ENCODE peak calls at places on chromosomes 7 and 10, in eight cellular contexts. One of them, this sample, is unnamed.
A peak's percentile ranks its signal among the peaks of the same experiment; 100 is the strongest.

GRCh38 chr7:159094030-159094740 is 50.5 kb downstream of the VIPR2 start:
- DNase-seq in coronary artery: peak; percentile 72
- DNase-seq in activated T-helper 1 cell treated with Interleukin-2 at 50 U/mL for 16 hours: no peak
- DNase-seq in stimulated activated naive CD8-positive, alpha-beta T cell treated with anti-CD3 and anti-CD28 coated beads, Interleukin-15, Interleukin-2, amounts not matched to agents 100 U/mL and 50 U/mL, for 24 hours: no peak
- DNase-seq in dorsolateral prefrontal cortex: no peak
- DNase-seq in astrocyte of the spinal cord: no peak
- DNase-seq in Daoy: no peak
- DNase-seq in hepatocyte: no peak
- DNase-seq in this sample: no peak

GRCh38 chr7:1103789-1104513 is 16.0 kb downstream of the GPER1 start:
- DNase-seq in coronary artery: no peak
- DNase-seq in activated T-helper 1 cell treated with Interleukin-2 at 50 U/mL for 16 hours: no peak
- DNase-seq in stimulated activated naive CD8-positive, alpha-beta T cell treated with anti-CD3 and anti-CD28 coated beads, Interleukin-15, Interleukin-2, amounts not matched to agents 100 U/mL and 50 U/mL, for 24 hours: no peak
- DNase-seq in dorsolateral prefrontal cortex: no peak
- DNase-seq in astrocyte of the spinal cord: no peak
- DNase-seq in Daoy: no peak
- DNase-seq in hepatocyte: no peak
- DNase-seq in this sample: no peak

GRCh38 chr10:79417731-79418130 is 27.7 kb downstream of the ZCCHC24 start:
- DNase-seq in coronary artery: no peak
- DNase-seq in activated T-helper 1 cell treated with Interleukin-2 at 50 U/mL for 16 hours: no peak
- DNase-seq in stimulated activated naive CD8-positive, alpha-beta T cell treated with anti-CD3 and anti-CD28 coated beads, Interleukin-15, Interleukin-2, amounts not matched to agents 100 U/mL and 50 U/mL, for 24 hours: no peak
- DNase-seq in dorsolateral prefrontal cortex: no peak
- DNase-seq in astrocyte of the spinal cord: no peak
- DNase-seq in Daoy: no peak
- DNase-seq in hepatocyte: no peak
- DNase-seq in this sample: no peak

GRCh38 chr7:80831996-80832395 is 86.9 kb downstream of the SEMA3C start:
- DNase-seq in coronary artery: no peak
- DNase-seq in activated T-helper 1 cell treated with Interleukin-2 at 50 U/mL for 16 hours: no peak
- DNase-seq in stimulated activated naive CD8-positive, alpha-beta T cell treated with anti-CD3 and anti-CD28 coated beads, Interleukin-15, Interleukin-2, amounts not matched to agents 100 U/mL and 50 U/mL, for 24 hours: no peak
- DNase-seq in dorsolateral prefrontal cortex: no peak
- DNase-seq in astrocyte of the spinal cord: no peak
- DNase-seq in Daoy: no peak
- DNase-seq in hepatocyte: no peak
- DNase-seq in this sample: no peak

GRCh38 chr10:96261930-96262329 is 9.4 kb downstream of the BLNK start:
- DNase-seq in coronary artery: no peak
- DNase-seq in activated T-helper 1 cell treated with Interleukin-2 at 50 U/mL for 16 hours: no peak
- DNase-seq in stimulated activated naive CD8-positive, alpha-beta T cell treated with anti-CD3 and anti-CD28 coated beads, Interleukin-15, Interleukin-2, amounts not matched to agents 100 U/mL and 50 U/mL, for 24 hours: no peak
- DNase-seq in dorsolateral prefrontal cortex: no peak
- DNase-seq in astrocyte of the spinal cord: no peak
- DNase-seq in Daoy: no peak
- DNase-seq in hepatocyte: peak; percentile 42
- DNase-seq in this sample: no peak

GRCh38 chr10:16644146-16644545 is 122.5 kb upstream of the C1QL3 start:
- DNase-seq in coronary artery: no peak
- DNase-seq in activated T-helper 1 cell treated with Interleukin-2 at 50 U/mL for 16 hours: no peak
- DNase-seq in stimulated activated naive CD8-positive, alpha-beta T cell treated with anti-CD3 and anti-CD28 coated beads, Interleukin-15, Interleukin-2, amounts not matched to agents 100 U/mL and 50 U/mL, for 24 hours: no peak
- DNase-seq in dorsolateral prefrontal cortex: no peak
- DNase-seq in astrocyte of the spinal cord: peak; percentile 53
- DNase-seq in Daoy: peak; percentile 49
- DNase-seq in hepatocyte: no peak
- DNase-seq in this sample: no peak

GRCh38 chr10:20897146-20897834 is at the start of gene NEBL:
- DNase-seq in coronary artery: no peak
- DNase-seq in activated T-helper 1 cell treated with Interleukin-2 at 50 U/mL for 16 hours: no peak
- DNase-seq in stimulated activated naive CD8-positive, alpha-beta T cell treated with anti-CD3 and anti-CD28 coated beads, Interleukin-15, Interleukin-2, amounts not matched to agents 100 U/mL and 50 U/mL, for 24 hours: no peak
- DNase-seq in dorsolateral prefrontal cortex: no peak
- DNase-seq in astrocyte of the spinal cord: no peak
- DNase-seq in Daoy: no peak
- DNase-seq in hepatocyte: no peak
- DNase-seq in this sample: no peak

GRCh38 chr7:36605261-36605660 is 119.0 kb downstream of the AOAH start:
- DNase-seq in coronary artery: no peak
- DNase-seq in activated T-helper 1 cell treated with Interleukin-2 at 50 U/mL for 16 hours: no peak
- DNase-seq in stimulated activated naive CD8-positive, alpha-beta T cell treated with anti-CD3 and anti-CD28 coated beads, Interleukin-15, Interleukin-2, amounts not matched to agents 100 U/mL and 50 U/mL, for 24 hours: no peak
- DNase-seq in dorsolateral prefrontal cortex: no peak
- DNase-seq in astrocyte of the spinal cord: no peak
- DNase-seq in Daoy: peak; percentile 83
- DNase-seq in hepatocyte: peak; percentile 44
- DNase-seq in this sample: no peak